ENCODE peak calls at places on chromosomes 7 and 10, in ten cellular contexts. I is GM19239, P is coronary artery, E is germinal center, H is neural progenitor cell, T is dorsolateral prefrontal cortex, Q is WTC11, N is M059J, S is sciatic nerve, U is iris pigment epithelial cell. X is an unnamed sample.

GRCh38 chr10:131980757-131981428 is 830 bp downstream of the BNIP3 start:
- DNase-seq in I (peak; percentile 44), P (no peak), E (no peak), H (peak; percentile 63), T (no peak), Q (peak; percentile 39), N (peak; percentile 31), S (peak; percentile 57), U (no peak), X (peak; percentile 19)

GRCh38 chr7:55992346-55992745 is 28.0 kb downstream of the NIPSNAP2 start:
- DNase-seq in I (no peak), P (no peak), E (no peak), H (no peak), T (no peak), Q (no peak), N (peak; percentile 56), S (no peak), U (no peak), X (no peak)

GRCh38 chr10:23479798-23480473 is 41.1 kb downstream of the OTUD1 start:
- DNase-seq in I (no peak), P (no peak), E (no peak), H (no peak), T (no peak), Q (no peak), N (no peak), S (no peak), U (peak; percentile 3), X (no peak)

GRCh38 chr7:121960678-121961461 is 87.9 kb downstream of the PTPRZ1 start:
- DNase-seq in I (no peak), P (no peak), E (no peak), H (peak; percentile 50), T (no peak), Q (no peak), N (peak; percentile 55), S (no peak), U (peak; percentile 87), X (peak; percentile 11)

GRCh38 chr10:21552638-21553037 is 18.6 kb downstream of the MLLT10 start:
- DNase-seq in I (no peak), P (no peak), E (no peak), H (no peak), T (no peak), Q (no peak), N (no peak), S (no peak), U (no peak), X (no peak)

GRCh38 chr10:114393886-114394285 is 10.4 kb downstream of the AFAP1L2 start:
- DNase-seq in I (no peak), P (no peak), E (no peak), H (no peak), T (no peak), Q (no peak), N (no peak), S (no peak), U (no peak), X (no peak)

GRCh38 chr7:50358808-50359207 is 54.3 kb downstream of the IKZF1 start:
- DNase-seq in I (no peak), P (no peak), E (no peak), H (no peak), T (no peak), Q (no peak), N (no peak), S (no peak), U (no peak), X (no peak)

GRCh38 chr7:43615558-43616145 is 32.7 kb downstream of the STK17A start:
- DNase-seq in I (no peak), P (no peak), E (no peak), H (no peak), T (no peak), Q (no peak), N (no peak), S (no peak), U (no peak), X (no peak)

GRCh38 chr7:28145931-28146330 is 34.7 kb downstream of the JAZF1 start:
- DNase-seq in I (no peak), P (no peak), E (no peak), H (no peak), T (no peak), Q (no peak), N (no peak), S (no peak), U (no peak), X (no peak)

GRCh38 chr7:4753610-4754432 is 21.6 kb upstream of the AP5Z1 start:
- DNase-seq in I (peak; percentile 96), P (no peak), E (peak; percentile 85), H (peak; percentile 85), T (peak; percentile 76), Q (peak; percentile 92), N (peak; percentile 59), S (peak; percentile 90), U (peak; percentile 36), X (peak; percentile 60)

GRCh38 chr10:58239561-58240169 is 28.0 kb downstream of the IPMK start:
- DNase-seq in I (no peak), P (no peak), E (no peak), H (no peak), T (no peak), Q (no peak), N (peak; percentile 38), S (no peak), U (peak; percentile 57), X (peak; percentile 18)

GRCh38 chr10:72353028-72353962 is 1.4 kb downstream of the DNAJB12 start:
- DNase-seq in I (no peak), P (no peak), E (no peak), H (peak; percentile 44), T (no peak), Q (no peak), N (peak; percentile 28), S (no peak), U (peak; percentile 63), X (peak; percentile 53)

GRCh38 chr7:132424277-132424676 is 152.0 kb downstream of the PLXNA4 start:
- DNase-seq in I (no peak), P (no peak), E (no peak), H (no peak), T (no peak), Q (no peak), N (no peak), S (no peak), U (no peak), X (no peak)

GRCh38 chr10:125707852-125708468 is 11.5 kb upstream of the EDRF1 start:
- DNase-seq in I (no peak), P (no peak), E (no peak), H (no peak), T (no peak), Q (no peak), N (peak; percentile 86), S (no peak), U (peak; percentile 21), X (peak; percentile 80)

GRCh38 chr10:70459061-70459770 is 17.7 kb upstream of the NODAL start:
- DNase-seq in I (no peak), P (no peak), E (no peak), H (peak; percentile 42), T (no peak), Q (peak; percentile 50), N (no peak), S (no peak), U (no peak), X (no peak)

GRCh38 chr7:50640256-50640655 is 75.1 kb upstream of the DDC start:
- DNase-seq in I (no peak), P (no peak), E (no peak), H (no peak), T (no peak), Q (no peak), N (no peak), S (no peak), U (no peak), X (no peak)

GRCh38 chr7:21064698-21065648 is 278.3 kb upstream of the SP8 start:
- DNase-seq in I (no peak), P (no peak), E (no peak), H (no peak), T (no peak), Q (no peak), N (no peak), S (no peak), U (no peak), X (no peak)

GRCh38 chr10:21534611-21535493 is 820 bp downstream of the MLLT10 start:
- DNase-seq in I (no peak), P (peak; percentile 78), E (peak; percentile 59), H (peak; percentile 87), T (peak; percentile 34), Q (peak; percentile 60), N (peak; percentile 34), S (peak; percentile 76), U (no peak), X (peak; percentile 55)

GRCh38 chr10:128927389-128927788 is 539.7 kb upstream of the MGMT start:
- DNase-seq in I (no peak), P (no peak), E (no peak), H (no peak), T (no peak), Q (no peak), N (no peak), S (no peak), U (no peak), X (no peak)

GRCh38 chr7:105766421-105767191 is 109.8 kb downstream of the ATXN7L1 start:
- DNase-seq in I (no peak), P (no peak), E (no peak), H (no peak), T (no peak), Q (no peak), N (no peak), S (no peak), U (no peak), X (no peak)

GRCh38 chr7:44107116-44107960 is 3.2 kb downstream of the AEBP1 start:
- DNase-seq in I (no peak), P (no peak), E (no peak), H (no peak), T (no peak), Q (no peak), N (no peak), S (no peak), U (no peak), X (no peak)

GRCh38 chr7:80841566-80842478 is 77.0 kb downstream of the SEMA3C start:
- DNase-seq in I (no peak), P (no peak), E (no peak), H (peak; percentile 41), T (no peak), Q (no peak), N (no peak), S (no peak), U (peak; percentile 38), X (peak; percentile 48)

GRCh38 chr10:48309711-48310226 is 3.3 kb downstream of the MAPK8 start:
- DNase-seq in I (peak; percentile 18), P (no peak), E (peak; percentile 14), H (peak; percentile 11), T (no peak), Q (no peak), N (peak; percentile 83), S (no peak), U (peak; percentile 77), X (peak; percentile 34)

GRCh38 chr7:134450296-134451000 is 8.5 kb downstream of the AKR1B1 start:
- DNase-seq in I (no peak), P (no peak), E (no peak), H (no peak), T (no peak), Q (no peak), N (no peak), S (no peak), U (no peak), X (peak; percentile 53)

GRCh38 chr10:125726914-125727313 is 7.4 kb downstream of the EDRF1 start:
- DNase-seq in I (no peak), P (no peak), E (no peak), H (no peak), T (no peak), Q (no peak), N (no peak), S (no peak), U (no peak), X (no peak)

GRCh38 chr10:70404906-70405824 is 1.2 kb downstream of the EIF4EBP2 start:
- DNase-seq in I (peak; percentile 53), P (peak; percentile 96), E (no peak), H (peak; percentile 63), T (no peak), Q (peak; percentile 26), N (peak; percentile 80), S (peak; percentile 85), U (peak; percentile 99), X (peak; percentile 99)

GRCh38 chr7:74219416-74219815 is 9.6 kb downstream of the LAT2 start:
- DNase-seq in I (no peak), P (no peak), E (no peak), H (no peak), T (no peak), Q (no peak), N (no peak), S (no peak), U (no peak), X (no peak)

GRCh38 chr10:18439601-18440000 is 211.8 kb downstream of the NSUN6 start:
- DNase-seq in I (no peak), P (no peak), E (no peak), H (no peak), T (no peak), Q (no peak), N (no peak), S (no peak), U (no peak), X (no peak)

X was measured in fibroblast of villous mesenchyme.